ENCODE peak calls at places on chromosomes 13 and 19, in seven cellular contexts. P is vagina, N is spleen, U is esophagus muscularis mucosa, O is suprapubic skin, E is HCT116, Y is GM23338. Q is an unnamed sample.

GRCh38 chr19:38044267-38045111 is 137.5 kb downstream of the SIPA1L3 start:
- DNase-seq in O (no peak), E (no peak), N (no peak), P (no peak), U (no peak), Y (no peak), Q (no peak)

GRCh38 chr13:51501592-51502205 is 48.9 kb upstream of the INTS6 start:
- DNase-seq in E (no peak), N (no peak), P (no peak), Y (no peak), U (no peak), O (no peak), Q (peak)

GRCh38 chr13:63024458-63024857 is 1608.8 kb upstream of the PCDH20 start:
- DNase-seq in N (no peak), O (no peak), Y (no peak), P (no peak), U (no peak), E (no peak), Q (no peak)

GRCh38 chr13:51153527-51153926 is 42.5 kb upstream of the C13orf42 start:
- DNase-seq in N (no peak), E (no peak), Y (peak), O (no peak), U (no peak), P (no peak), Q (no peak)

GRCh38 chr19:1465191-1466016 is 13.6 kb downstream of the C19orf25 start:
- DNase-seq in E (no peak), N (peak), U (no peak), Y (peak), O (no peak), P (no peak), Q (no peak)

GRCh38 chr19:18306903-18307681 is 15.8 kb downstream of the LSM4 start:
- DNase-seq in P (no peak), N (peak), U (no peak), Y (peak), E (no peak), O (no peak), Q (no peak)

GRCh38 chr13:77383097-77383496 is 56.2 kb upstream of the MYCBP2 start:
- DNase-seq in O (no peak), P (no peak), Y (peak), U (no peak), E (no peak), N (no peak), Q (no peak)

GRCh38 chr19:58568731-58569130 is 4.4 kb downstream of the MZF1 start:
- DNase-seq in O (peak), Y (no peak), U (no peak), N (no peak), P (no peak), E (no peak), Q (no peak)

GRCh38 chr13:113350065-113350937 is 13.6 kb downstream of the GRTP1 start:
- DNase-seq in U (no peak), E (no peak), Y (no peak), N (peak), O (no peak), P (no peak), Q (no peak)

GRCh38 chr13:20573186-20573585 is 6.2 kb downstream of the IFT88 start:
- DNase-seq in E (no peak), P (no peak), Y (no peak), O (no peak), U (no peak), N (no peak), Q (no peak)

GRCh38 chr19:2213799-2214198 is 22.3 kb downstream of the PLEKHJ1 start:
- DNase-seq in P (no peak), U (no peak), N (no peak), E (no peak), O (no peak), Y (no peak), Q (no peak)

GRCh38 chr13:46173656-46174055 is 8.3 kb downstream of the LCP1 start:
- DNase-seq in O (no peak), E (no peak), N (no peak), Y (no peak), U (no peak), P (no peak), Q (no peak)

GRCh38 chr13:98487522-98487921 is 89.4 kb downstream of the STK24 start:
- DNase-seq in E (no peak), U (no peak), O (no peak), N (no peak), Y (no peak), P (no peak), Q (no peak)

GRCh38 chr19:58033741-58034475 is at the start of gene ZSCAN1:
- DNase-seq in U (peak), E (no peak), P (no peak), N (peak), Y (peak), O (peak), Q (no peak)

GRCh38 chr19:33515921-33516320 is 5.7 kb downstream of the PEPD start:
- DNase-seq in E (no peak), Y (no peak), N (no peak), P (no peak), O (no peak), U (no peak), Q (no peak)

GRCh38 chr19:33513424-33513823 is 8.2 kb downstream of the PEPD start:
- DNase-seq in E (no peak), O (no peak), P (no peak), U (no peak), N (no peak), Y (no peak), Q (no peak)

GRCh38 chr19:33512580-33513137 is 8.9 kb downstream of the PEPD start:
- DNase-seq in Y (no peak), O (no peak), U (no peak), P (no peak), N (no peak), E (no peak), Q (no peak)

GRCh38 chr19:33517922-33518321 is 3.7 kb downstream of the PEPD start:
- DNase-seq in P (no peak), E (no peak), N (no peak), Y (no peak), O (no peak), U (no peak), Q (no peak)

GRCh38 chr19:33514885-33515485 is 6.6 kb downstream of the PEPD start:
- DNase-seq in P (no peak), N (no peak), O (no peak), E (no peak), Y (no peak), U (no peak), Q (no peak)
- H3K27ac ChIP-seq in P (no peak), N (peak), O (no peak), E (no peak), Y (no peak), U (no peak), Q (no peak)

GRCh38 chr13:72164811-72165210 is 297.8 kb upstream of the DACH1 start:
- DNase-seq in Y (no peak), U (no peak), O (no peak), P (no peak), E (no peak), N (no peak), Q (no peak)
- TF ChIP-seq POLR2AphosphoS5 in Y (no peak), U (no peak), O (no peak), P (no peak), E (no peak), N (no peak), Q (no peak)

GRCh38 chr19:46841458-46842083 is 9.1 kb downstream of the AP2S1 start:
- DNase-seq in Y (no peak), E (no peak), U (no peak), O (no peak), N (no peak), P (no peak), Q (no peak)
- H3K27ac ChIP-seq in Y (no peak), E (peak), U (peak), O (no peak), N (peak), P (peak), Q (no peak)

DNA sequence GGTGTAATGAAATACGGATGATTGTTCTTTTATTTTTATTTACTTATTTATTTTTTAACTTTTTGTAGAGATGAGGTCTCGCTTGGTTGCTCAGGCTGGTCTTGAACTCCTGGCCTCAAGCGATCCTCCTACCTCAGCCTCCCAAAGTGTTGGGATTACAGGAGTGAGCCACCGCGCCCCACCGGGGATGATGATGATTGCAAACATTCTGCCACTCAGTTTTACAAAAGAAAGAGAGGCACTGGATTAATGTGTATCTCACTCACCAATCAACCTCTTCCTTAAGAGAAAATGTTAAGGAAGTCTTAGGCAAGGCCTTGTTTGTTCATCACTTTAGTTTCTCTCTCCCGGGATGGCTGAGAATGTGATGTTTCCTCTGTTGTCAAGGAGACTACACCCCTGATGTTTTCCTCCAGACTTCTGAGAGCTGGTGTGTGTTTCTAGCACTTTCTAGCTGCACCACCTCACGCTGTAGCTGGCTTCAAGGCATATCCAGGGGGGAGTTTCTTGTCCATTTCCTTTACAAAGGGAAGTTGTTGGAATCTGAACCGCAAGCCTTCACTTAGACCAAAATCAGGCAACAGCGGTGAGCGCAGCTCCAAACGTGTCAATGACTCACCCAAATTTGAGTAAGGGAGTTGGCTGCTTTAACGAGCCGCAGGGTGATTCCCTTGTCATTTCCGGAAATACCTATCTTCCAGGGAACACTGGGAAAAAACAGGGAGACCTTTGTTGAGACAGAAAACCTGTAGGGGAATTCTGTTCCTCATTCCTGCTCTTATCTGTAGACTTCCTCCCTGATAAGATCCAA is 2.3 kb downstream of the LDLR start:
- DNase-seq in O (peak), Y (peak), U (peak), E (peak), P (peak), N (no peak), Q (no peak)
- TF ChIP-seq POLR2AphosphoS5 in O (peak), Y (no peak), U (peak), E (peak), P (no peak), N (peak), Q (no peak)